ENCODE peak calls at places on chromosomes 13 and 19, in eight cellular contexts. P, Q, N, T, H, L, I and R are unnamed samples.

GRCh38 chr19:3768015-3768747 is 3.8 kb downstream of the RAX2 start:
- DNase-seq in L (no peak), Q (no peak), T (no peak), P (no peak), H (no peak), I (no peak), N (no peak), R (no peak)

GRCh38 chr13:22111961-22112360 is 441.1 kb downstream of the FGF9 start:
- DNase-seq in T (no peak), H (no peak), L (no peak), N (no peak), P (no peak), Q (no peak), I (no peak), R (no peak)

GRCh38 chr13:47119568-47120080 is 222.8 kb upstream of the HTR2A start:
- DNase-seq in I (no peak), L (no peak), T (no peak), H (no peak), Q (no peak), P (no peak), N (no peak), R (no peak)

GRCh38 chr13:21242236-21242635 is 65.8 kb downstream of the MRPL57 start:
- DNase-seq in I (no peak), P (peak), T (peak), L (no peak), H (no peak), Q (no peak), N (no peak), R (no peak)

GRCh38 chr19:40416918-40417713 is 3.9 kb upstream of the PRX start:
- DNase-seq in I (peak), T (no peak), H (peak), N (peak), Q (peak), P (no peak), L (peak), R (no peak)

GRCh38 chr19:46748325-46749109 is 2.3 kb upstream of the STRN4 start:
- DNase-seq in I (peak), N (peak), P (peak), L (peak), Q (peak), H (peak), T (no peak), R (no peak)

GRCh38 chr19:49512970-49513745 is 697 bp downstream of the FCGRT start:
- DNase-seq in L (peak), H (no peak), N (no peak), I (peak), Q (peak), P (peak), T (no peak), R (no peak)

GRCh38 chr13:22592515-22592914 is 588.3 kb upstream of the SGCG start:
- DNase-seq in L (no peak), N (no peak), H (peak), T (no peak), I (no peak), Q (no peak), P (no peak), R (no peak)

GRCh38 chr19:43467730-43468129 is 2.3 kb upstream of the LYPD3 start:
- DNase-seq in T (no peak), N (peak), I (no peak), P (no peak), H (no peak), L (no peak), Q (no peak), R (no peak)

GRCh38 chr13:98752111-98752941 is at the start of gene SLC15A1:
- DNase-seq in I (no peak), Q (no peak), L (no peak), T (no peak), N (no peak), H (no peak), P (peak), R (no peak)

GRCh38 chr13:35697281-35697680 is 220.8 kb upstream of the MAB21L1 start:
- DNase-seq in L (no peak), H (no peak), P (no peak), N (no peak), Q (no peak), I (no peak), T (no peak), R (no peak)

GRCh38 chr19:7888145-7888825 is at the start of gene LRRC8E:
- DNase-seq in Q (peak), T (no peak), L (no peak), N (peak), I (no peak), H (peak), P (peak), R (no peak)

GRCh38 chr13:71055644-71056043 is 811.4 kb downstream of the DACH1 start:
- DNase-seq in N (no peak), Q (no peak), L (no peak), P (no peak), I (no peak), T (no peak), H (no peak), R (no peak)

GRCh38 chr19:36528194-36528920 is at the start of gene ZNF260:
- DNase-seq in H (peak), N (peak), P (peak), T (no peak), I (peak), Q (peak), L (peak), R (peak)

GRCh38 chr13:25847145-25847544 is 204.7 kb downstream of the SHISA2 start:
- DNase-seq in L (no peak), H (no peak), N (no peak), I (no peak), T (no peak), P (no peak), Q (no peak), R (no peak)

GRCh38 chr19:10420444-10421239 is at the start of gene PDE4A:
- DNase-seq in I (no peak), L (no peak), N (peak), P (peak), Q (no peak), T (no peak), H (no peak), R (no peak)

GRCh38 chr13:38563739-38564138 is 123.1 kb upstream of the FREM2 start:
- DNase-seq in Q (no peak), L (no peak), I (no peak), P (no peak), N (no peak), H (no peak), T (no peak), R (no peak)

GRCh38 chr19:5891572-5891937 is 12.0 kb downstream of the NDUFA11 start:
- DNase-seq in N (no peak), I (no peak), P (no peak), L (no peak), Q (no peak), T (no peak), H (no peak), R (no peak)

GRCh38 chr13:102039264-102039663 is 362.6 kb downstream of the FGF14 start:
- DNase-seq in P (peak), I (no peak), Q (no peak), N (no peak), H (no peak), L (peak), T (no peak), R (no peak)

GRCh38 chr13:43629691-43630480 is 156.9 kb downstream of the ENOX1 start:
- DNase-seq in H (no peak), N (no peak), P (peak), L (no peak), I (no peak), Q (no peak), T (no peak), R (no peak)

GRCh38 chr19:38395381-38396127 is 7.1 kb downstream of the SPRED3 start:
- DNase-seq in I (no peak), L (no peak), P (no peak), T (no peak), H (no peak), N (no peak), Q (no peak), R (no peak)

GRCh38 chr13:72435251-72435650 is 292.2 kb downstream of the MZT1 start:
- DNase-seq in H (no peak), Q (no peak), N (no peak), T (no peak), L (no peak), P (no peak), I (no peak), R (no peak)

GRCh38 chr13:44732503-44733098 is 156.5 kb upstream of the TSC22D1 start:
- DNase-seq in I (no peak), H (no peak), T (no peak), Q (no peak), N (no peak), L (no peak), P (no peak), R (no peak)

GRCh38 chr13:37198629-37199028 is 93.2 kb upstream of the CSNK1A1L start:
- DNase-seq in H (no peak), P (peak), L (no peak), I (no peak), N (no peak), T (no peak), Q (no peak), R (no peak)

GRCh38 chr13:85500716-85501256 is 298.4 kb downstream of the SLITRK6 start:
- DNase-seq in Q (no peak), N (peak), P (peak), H (no peak), L (no peak), T (no peak), I (no peak), R (peak)

GRCh38 chr13:26473571-26474230 is 83.8 kb upstream of the WASF3 start:
- DNase-seq in L (no peak), Q (no peak), H (no peak), I (no peak), N (no peak), T (no peak), P (no peak), R (no peak)

GRCh38 chr13:34011552-34012085 is 193.7 kb downstream of the RFC3 start:
- DNase-seq in T (no peak), H (peak), N (no peak), I (no peak), L (peak), P (no peak), Q (no peak), R (no peak)

GRCh38 chr13:37118002-37118401 is 12.5 kb upstream of the CSNK1A1L start:
- DNase-seq in N (no peak), T (no peak), H (no peak), P (no peak), L (peak), I (peak), Q (no peak), R (no peak)

GRCh38 chr13:81609335-81609734 is 1268.4 kb upstream of the SPRY2 start:
- DNase-seq in N (no peak), Q (no peak), P (no peak), L (no peak), T (no peak), H (no peak), I (no peak), R (no peak)

GRCh38 chr13:44368062-44368591 is 5.5 kb upstream of the SERP2 start:
- DNase-seq in Q (no peak), T (no peak), I (no peak), P (peak), N (no peak), H (no peak), L (no peak), R (no peak)

GRCh38 chr19:10416083-10416379 is 4.3 kb upstream of the PDE4A start:
- DNase-seq in P (no peak), N (no peak), Q (no peak), I (no peak), L (no peak), T (no peak), H (no peak), R (no peak)

GRCh38 chr13:47287291-47287751 is 390.5 kb upstream of the HTR2A start:
- DNase-seq in H (no peak), T (no peak), L (no peak), I (no peak), P (no peak), N (peak), Q (no peak), R (no peak)

GRCh38 chr19:12194827-12195500 is 32.1 kb downstream of the ZNF136 start:
- DNase-seq in Q (peak), T (no peak), N (no peak), I (peak), L (peak), P (peak), H (peak), R (peak)

GRCh38 chr19:57016076-57016475 is 103.7 kb upstream of the USP29 start:
- DNase-seq in P (no peak), L (no peak), Q (no peak), N (no peak), I (no peak), T (no peak), H (no peak), R (no peak)

GRCh38 chr19:38742296-38742695 is 2.0 kb downstream of the CAPN12 start:
- DNase-seq in H (no peak), I (no peak), T (no peak), L (no peak), P (no peak), N (no peak), Q (peak), R (no peak)

GRCh38 chr13:91369432-91369831 is 21.9 kb downstream of the MIR17HG start:
- DNase-seq in P (peak), H (no peak), L (no peak), Q (no peak), I (no peak), T (no peak), N (peak), R (no peak)

GRCh38 chr13:39105110-39105509 is 66.9 kb downstream of the NHLRC3 start:
- DNase-seq in N (no peak), I (no peak), Q (no peak), H (no peak), L (no peak), T (no peak), P (peak), R (no peak)

GRCh38 chr13:91544723-91545122 is 146.3 kb downstream of the GPC5 start:
- DNase-seq in I (no peak), L (no peak), N (no peak), P (peak), H (no peak), T (no peak), Q (no peak), R (no peak)

GRCh38 chr13:22736084-22736767 is 444.6 kb upstream of the SGCG start:
- DNase-seq in H (no peak), Q (no peak), N (no peak), I (no peak), P (no peak), L (no peak), T (no peak), R (no peak)

DNA sequence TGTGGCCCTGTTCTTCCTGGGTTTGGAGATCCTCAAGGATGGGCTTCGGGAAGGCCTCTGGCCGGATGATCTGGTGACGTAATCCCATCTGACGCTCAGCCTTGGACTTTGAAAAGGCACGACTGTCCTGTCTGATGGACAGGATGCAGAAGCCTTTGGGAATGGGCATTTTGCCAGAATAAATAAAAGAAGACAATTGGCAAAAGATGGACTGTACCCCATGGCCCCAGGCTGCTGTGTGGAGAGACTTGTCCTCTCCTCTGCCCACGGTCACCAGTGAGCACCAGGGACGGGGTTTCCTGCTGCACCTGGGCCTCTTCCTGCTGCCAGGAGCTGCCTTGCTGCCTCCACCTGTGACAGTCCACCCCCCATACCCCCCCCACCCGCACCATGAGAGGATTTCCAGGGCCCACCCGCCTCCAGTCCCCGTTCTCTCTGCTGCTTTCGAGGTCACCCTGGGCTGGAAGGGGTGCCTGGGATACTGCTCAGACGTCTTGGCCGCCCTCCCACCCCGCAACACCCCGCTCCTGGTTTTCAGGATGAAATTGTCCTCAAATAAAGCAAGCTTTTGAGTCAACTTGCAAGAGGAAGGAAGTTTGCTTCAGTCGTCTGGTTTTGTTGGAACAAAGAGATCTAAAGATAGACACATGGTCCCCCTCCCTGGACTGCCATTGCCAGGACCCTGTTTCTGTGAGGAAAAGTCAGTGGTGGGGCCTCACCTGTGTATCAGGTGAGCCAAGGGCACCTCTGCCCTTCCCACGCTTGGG is 40.9 kb downstream of the MCF2L start:
- DNase-seq in T (no peak), I (no peak), Q (no peak), P (no peak), N (no peak), H (peak), L (no peak), R (no peak)
- H3K27ac ChIP-seq in T (no peak), I (peak), Q (no peak), P (no peak), N (no peak), H (no peak), L (peak), R (no peak)

DNA sequence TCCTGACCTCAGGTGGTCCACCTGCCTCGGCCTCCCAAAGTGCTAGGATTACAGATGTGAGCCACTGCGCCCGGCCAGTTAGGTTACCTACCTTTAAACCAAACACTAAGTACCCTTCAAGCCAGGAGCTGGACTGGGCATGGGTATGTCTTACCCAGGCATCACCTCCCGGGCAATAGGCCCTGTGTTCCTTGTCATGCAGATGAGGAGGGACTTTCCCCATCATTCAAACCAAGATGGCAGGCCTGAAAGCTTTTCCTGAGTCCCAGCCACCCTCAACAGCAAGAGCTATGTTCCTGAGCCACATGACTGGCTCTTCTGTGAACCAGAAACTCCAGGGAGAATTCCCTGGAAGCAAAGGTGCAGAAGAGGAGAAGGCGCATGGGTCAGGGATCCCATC is 9.5 kb downstream of the RAB8A start:
- DNase-seq in H (no peak), L (no peak), Q (no peak), I (no peak), T (no peak), P (no peak), N (no peak), R (no peak)
- H3K27ac ChIP-seq in H (no peak), L (no peak), Q (no peak), I (no peak), T (no peak), P (no peak), N (no peak), R (peak)

GRCh38 chr19:29323972-29324680 is 111.2 kb upstream of the UQCRFS1 start:
- DNase-seq in L (no peak), T (no peak), Q (no peak), P (no peak), I (no peak), H (no peak), N (no peak), R (no peak)
- H3K27ac ChIP-seq in L (no peak), T (no peak), Q (no peak), P (no peak), I (no peak), H (no peak), N (no peak), R (no peak)

DNA sequence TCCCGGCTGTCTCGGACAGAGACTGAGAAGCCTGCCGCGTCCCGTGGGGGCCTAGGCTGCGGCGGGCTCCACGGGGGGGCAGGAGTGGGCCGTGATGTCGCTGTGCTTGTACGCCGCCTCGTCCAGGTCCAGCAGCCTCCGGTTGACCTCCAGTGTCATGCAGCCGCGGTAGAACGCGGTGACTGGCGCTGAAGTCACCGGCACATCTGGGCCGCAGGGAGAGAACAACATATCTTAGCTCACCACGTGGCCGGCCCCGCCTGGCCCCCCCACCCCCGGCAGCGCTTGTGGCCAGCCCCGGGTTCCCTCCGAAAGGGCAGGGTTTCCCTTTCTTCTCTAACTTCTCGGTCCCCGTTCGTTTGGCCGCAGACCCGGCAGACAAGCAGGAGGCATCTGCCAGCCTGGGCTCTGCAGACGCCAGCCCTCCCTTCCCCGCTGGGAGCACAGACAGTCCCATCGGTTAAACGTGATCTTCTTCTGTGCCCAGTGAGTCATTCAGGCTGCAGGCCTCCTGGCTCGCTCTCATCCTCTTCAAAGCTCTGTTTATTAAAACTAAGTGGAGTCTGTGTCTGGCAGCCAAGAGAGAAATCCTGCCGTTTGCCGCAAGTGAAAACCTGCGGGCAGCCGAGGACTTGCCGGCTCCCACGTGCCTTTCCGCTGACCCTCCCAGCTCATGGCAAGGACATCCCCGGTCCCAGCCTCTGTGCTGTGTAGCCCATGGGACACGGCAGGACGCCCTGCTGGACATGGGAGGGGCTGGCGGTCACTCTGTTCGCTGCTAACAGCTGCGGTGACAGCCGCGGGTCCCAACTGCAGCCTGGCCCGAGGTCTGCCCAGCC is 42.8 kb downstream of the GAS6 start:
- DNase-seq in T (no peak), N (peak), I (peak), P (peak), Q (no peak), L (peak), H (peak), R (peak)
- H3K27ac ChIP-seq in T (no peak), N (peak), I (peak), P (no peak), Q (peak), L (peak), H (peak), R (peak)

GRCh38 chr13:30803791-30804190 is 68.4 kb downstream of the ALOX5AP start:
- DNase-seq in H (no peak), I (no peak), T (no peak), N (no peak), P (no peak), L (no peak), Q (no peak), R (no peak)
- H3K27ac ChIP-seq in H (no peak), I (no peak), T (no peak), N (no peak), P (no peak), L (no peak), Q (no peak), R (no peak)

GRCh38 chr13:48431431-48431830 is 18.5 kb upstream of the LPAR6 start:
- DNase-seq in H (no peak), P (no peak), N (no peak), I (no peak), T (no peak), Q (no peak), L (no peak), R (no peak)

GRCh38 chr13:48431987-48432615 is 19.2 kb upstream of the LPAR6 start:
- DNase-seq in H (no peak), P (peak), T (no peak), I (no peak), Q (no peak), N (no peak), L (no peak), R (no peak)

GRCh38 chr13:48436661-48437242 is 23.8 kb upstream of the LPAR6 start:
- DNase-seq in T (no peak), I (no peak), P (no peak), Q (no peak), N (no peak), H (no peak), L (no peak), R (no peak)

GRCh38 chr13:48434203-48434602 is 21.3 kb upstream of the LPAR6 start:
- DNase-seq in T (no peak), H (no peak), Q (no peak), N (no peak), P (no peak), L (no peak), I (no peak), R (no peak)

GRCh38 chr13:48437381-48437780 is 24.5 kb upstream of the LPAR6 start:
- DNase-seq in H (peak), L (peak), N (no peak), T (no peak), Q (no peak), I (peak), P (peak), R (no peak)
- H3K27ac ChIP-seq in H (peak), L (peak), N (no peak), T (no peak), Q (peak), I (peak), P (no peak), R (peak)